ENCODE peak calls at places on chromosomes 1 and 21, in nine cellular contexts. F is naive thymus-derived CD4-positive, alpha-beta T cell; I is gastrocnemius medialis; D is left ventricle myocardium inferior; K is mammary epithelial cell; B is foreskin keratinocyte; M is Peyer's patch; A is tibial artery; G is CD8-positive, alpha-beta memory T cell. U is an unnamed sample. For H3K4me1, the result is how much of the 10 kb centered on the place peaks cover.

GRCh38 chr1:207840380-207840779 is 70.5 kb downstream of the CD34 start:
- DNase-seq in F (no peak), I (no peak), D (no peak), K (no peak), B (no peak), M (no peak), A (no peak), G (no peak), U (no peak)

GRCh38 chr1:245154429-245155185 is at the start of gene KIF26B:
- DNase-seq in F (peak), I (no peak), D (no peak), K (peak), B (peak), M (no peak), A (no peak), G (no peak), U (no peak)

GRCh38 chr1:201691716-201692115 is 137.2 kb upstream of the IPO9 start:
- DNase-seq in F (no peak), I (no peak), D (no peak), K (no peak), B (no peak), M (no peak), A (no peak), G (no peak), U (no peak)

GRCh38 chr1:209645574-209646452 is 6.4 kb downstream of the LAMB3 start:
- DNase-seq in F (no peak), I (no peak), D (no peak), K (peak), B (peak), M (no peak), A (no peak), G (no peak), U (no peak)

GRCh38 chr1:161037661-161038522 is 872 bp downstream of the TSTD1 start:
- DNase-seq in F (no peak), I (no peak), D (no peak), K (no peak), B (no peak), M (no peak), A (no peak), G (no peak), U (no peak)

GRCh38 chr1:9724706-9725476 is 73.4 kb downstream of the PIK3CD start:
- DNase-seq in F (peak), I (no peak), D (peak), K (peak), B (peak), M (peak), A (peak), G (peak), U (peak)

GRCh38 chr21:36744560-36745231 is 45.8 kb downstream of the SIM2 start:
- DNase-seq in F (no peak), I (no peak), D (peak), K (no peak), B (no peak), M (no peak), A (no peak), G (no peak), U (no peak)

GRCh38 chr21:40765771-40766170 is 81.2 kb downstream of the DSCAM start:
- DNase-seq in F (no peak), I (no peak), D (no peak), K (no peak), B (no peak), M (no peak), A (no peak), G (no peak), U (no peak)

GRCh38 chr1:110320168-110320518 is 19.0 kb upstream of the RBM15 start:
- DNase-seq in F (no peak), I (no peak), D (no peak), K (no peak), B (no peak), M (no peak), A (no peak), G (no peak), U (no peak)

DNA sequence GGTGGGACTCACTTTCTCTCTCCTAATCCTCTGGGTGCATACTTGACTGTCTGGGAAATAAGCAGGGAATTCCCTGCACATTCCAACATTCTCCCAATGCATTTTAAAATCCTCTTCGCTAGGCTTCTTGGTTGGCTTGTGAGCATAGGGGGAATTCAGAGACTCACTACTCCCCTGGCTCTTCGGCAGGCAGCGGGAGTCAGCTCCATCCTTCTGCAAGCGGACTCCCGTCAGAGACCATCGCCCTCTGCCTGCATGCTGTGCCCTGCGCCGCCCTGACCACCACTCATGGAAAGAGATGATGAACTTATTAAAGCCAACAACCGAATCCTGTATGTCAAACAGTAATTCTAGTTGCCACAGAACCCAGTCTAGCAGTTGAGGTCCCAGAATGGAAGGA is 118.9 kb upstream of the ADAR start:
- DNase-seq in F (no peak), I (no peak), D (no peak), K (no peak), B (no peak), M (no peak), A (no peak), G (no peak), U (no peak)
- H3K27ac ChIP-seq in F (no peak), I (no peak), D (no peak), K (no peak), B (no peak), M (no peak), A (no peak), G (no peak), U (no peak)

GRCh38 chr1:156502396-156502748 is 1.8 kb upstream of the MEF2D start:
- DNase-seq in F (no peak), I (no peak), D (no peak), K (no peak), B (peak), M (no peak), A (no peak), G (no peak), U (no peak)
- H3K4me1 ChIP-seq in F (half or more), I (half or more), D (half or more), K (under half), B (under half), M (half or more), A (half or more), G (half or more), U (half or more)

GRCh38 chr1:77542784-77543183 is 139.7 kb downstream of the ZZZ3 start:
- DNase-seq in F (no peak), I (no peak), D (no peak), K (no peak), B (no peak), M (no peak), A (no peak), G (no peak), U (no peak)
- H3K27ac ChIP-seq in F (no peak), I (no peak), D (no peak), K (no peak), B (no peak), M (no peak), A (no peak), G (no peak), U (no peak)

GRCh38 chr21:42459583-42460215 is 36.3 kb downstream of the RSPH1 start:
- DNase-seq in F (no peak), I (no peak), D (no peak), K (no peak), B (no peak), M (peak), A (no peak), G (no peak), U (no peak)
- H3K4me1 ChIP-seq in F (under half), I (under half), D (under half), K (under half), B (under half), M (under half), A (under half), G (half or more), U (half or more)

U was measured in CD8-positive, alpha-beta T cell.